ENCODE peak calls at places on chromosomes 6 and 20, in nine cellular contexts. E is GM23248; A is AG04450; U is psoas muscle; C is fibroblast of the conjunctiva; S is GM04504; B is stimulated activated naive CD4-positive, alpha-beta T cell; F is A673; J is nephron progenitor cell. L is an unnamed sample.

GRCh38 chr20:60565093-60565492 is 606.9 kb downstream of the CDH26 start:
- DNase-seq in E (no peak), A (no peak), U (no peak), C (no peak), S (no peak), B (no peak), F (no peak), J (no peak), L (no peak)

GRCh38 chr6:8170245-8170644 is 67.9 kb upstream of the EEF1E1 start:
- DNase-seq in E (no peak), A (no peak), U (no peak), C (no peak), S (no peak), B (no peak), F (peak), J (no peak), L (no peak)

GRCh38 chr20:49646126-49646525 is 67.6 kb downstream of the B4GALT5 start:
- DNase-seq in E (peak), A (peak), U (no peak), C (no peak), S (peak), B (no peak), F (no peak), J (no peak), L (no peak)

GRCh38 chr6:30769088-30769852 is 24.9 kb upstream of the IER3 start:
- DNase-seq in E (peak), A (peak), U (peak), C (peak), S (peak), B (peak), F (peak), J (peak), L (no peak)

GRCh38 chr6:33113720-33114119 is 37.9 kb downstream of the HLA-DPB1 start:
- DNase-seq in E (no peak), A (no peak), U (no peak), C (no peak), S (no peak), B (no peak), F (no peak), J (no peak), L (no peak)

GRCh38 chr20:7924692-7925091 is 15.6 kb downstream of the HAO1 start:
- DNase-seq in E (peak), A (peak), U (no peak), C (peak), S (peak), B (no peak), F (peak), J (no peak), L (no peak)

GRCh38 chr20:47857142-47857993 is 72.1 kb upstream of the SULF2 start:
- DNase-seq in E (peak), A (no peak), U (no peak), C (no peak), S (no peak), B (no peak), F (no peak), J (peak), L (no peak)

GRCh38 chr6:124073820-124074587 is 270.3 kb downstream of the NKAIN2 start:
- DNase-seq in E (no peak), A (no peak), U (no peak), C (no peak), S (no peak), B (no peak), F (no peak), J (peak), L (no peak)